ENCODE peak calls at places on chromosome 22, in five cellular contexts. H is GM23338; J is tibial artery; X is HCT116; P is CD4-positive, alpha-beta memory T cell. F is an unnamed sample.

GRCh38 chr22:45868586-45869443 is 108.1 kb downstream of the WNT7B start:
- DNase-seq in X (no peak), P (no peak), J (peak), H (no peak), F (no peak)

GRCh38 chr22:45036154-45036553 is 26.3 kb upstream of the PHF21B start:
- DNase-seq in X (no peak), P (no peak), J (no peak), H (no peak), F (no peak)

GRCh38 chr22:32765117-32765618 is 36.3 kb upstream of the TIMP3 start:
- DNase-seq in X (no peak), J (no peak), H (no peak), P (no peak), F (no peak)

GRCh38 chr22:32852346-32853251 is 51.1 kb downstream of the TIMP3 start:
- DNase-seq in J (peak), H (no peak), P (no peak), X (no peak), F (peak)

GRCh38 chr22:47210686-47211085 is 448.2 kb downstream of the TBC1D22A start:
- DNase-seq in J (peak), X (no peak), H (no peak), P (no peak), F (no peak)

GRCh38 chr22:16824718-16825687 is at the start of gene XKR3:
- DNase-seq in H (peak), X (no peak), J (no peak), P (no peak), F (no peak)

GRCh38 chr22:25130462-25130861 is 69.2 kb upstream of the CRYBB3 start:
- DNase-seq in X (no peak), H (no peak), P (no peak), J (no peak), F (no peak)

GRCh38 chr22:24428751-24429410 is 1.5 kb downstream of the ADORA2A start:
- DNase-seq in J (no peak), X (no peak), H (no peak), P (no peak), F (no peak)

GRCh38 chr22:44024288-44024908 is at the start of gene PARVB:
- DNase-seq in J (no peak), P (no peak), H (peak), X (no peak), F (no peak)

GRCh38 chr22:48227341-48228018 is 1465.0 kb downstream of the TBC1D22A start:
- DNase-seq in P (no peak), J (no peak), H (no peak), X (no peak), F (no peak)

GRCh38 chr22:30628491-30628890 is 7.1 kb upstream of the SLC35E4 start:
- DNase-seq in P (no peak), X (no peak), H (no peak), J (no peak), F (no peak)

GRCh38 chr22:24444729-24445466 is 17.5 kb downstream of the ADORA2A start:
- DNase-seq in J (peak), P (no peak), X (no peak), H (no peak), F (no peak)

GRCh38 chr22:22156348-22156715 is 88.3 kb upstream of the VPREB1 start:
- DNase-seq in P (no peak), H (no peak), X (no peak), J (no peak), F (no peak)

GRCh38 chr22:39598017-39598965 is 27.7 kb downstream of the CACNA1I start:
- DNase-seq in X (peak), H (peak), P (peak), J (no peak), F (no peak)

GRCh38 chr22:22773427-22773826 is 114.2 kb upstream of the IGLL5 start:
- DNase-seq in P (no peak), X (no peak), H (no peak), J (no peak), F (no peak)

GRCh38 chr22:43375951-43376455 is 32.8 kb upstream of the SCUBE1 start:
- DNase-seq in J (no peak), H (no peak), X (no peak), P (no peak), F (no peak)

GRCh38 chr22:42343136-42343484 is 72.7 kb upstream of the TCF20 start:
- DNase-seq in H (peak), X (no peak), J (no peak), P (no peak), F (no peak)

GRCh38 chr22:42905702-42906183 is 48.7 kb upstream of the ARFGAP3 start:
- DNase-seq in J (peak), P (no peak), H (no peak), X (no peak), F (peak)

GRCh38 chr22:46802608-46803027 is 40.2 kb downstream of the TBC1D22A start:
- DNase-seq in H (no peak), P (no peak), X (no peak), J (peak), F (no peak)

GRCh38 chr22:42261266-42261665 is 9.2 kb downstream of the TCF20 start:
- DNase-seq in P (no peak), X (no peak), J (no peak), H (no peak), F (no peak)

GRCh38 chr22:43001271-43002197 is 13.4 kb downstream of the PACSIN2 start:
- DNase-seq in P (no peak), J (no peak), X (no peak), H (no peak), F (no peak)

GRCh38 chr22:37197451-37198289 is 9.6 kb upstream of the C1QTNF6 start:
- DNase-seq in X (peak), H (no peak), J (peak), P (no peak), F (peak)

GRCh38 chr22:24060375-24060788 is 49.3 kb downstream of the CABIN1 start:
- DNase-seq in J (no peak), H (no peak), X (no peak), P (no peak), F (no peak)

GRCh38 chr22:46985507-46985882 is 223.0 kb downstream of the TBC1D22A start:
- DNase-seq in P (no peak), J (no peak), X (no peak), H (no peak), F (no peak)

GRCh38 chr22:25362215-25362882 is 142.9 kb downstream of the CRYBB2 start:
- DNase-seq in P (peak), H (peak), X (peak), J (peak), F (no peak)

GRCh38 chr22:24398409-24398808 is 29.0 kb upstream of the ADORA2A start:
- DNase-seq in X (no peak), P (no peak), H (no peak), J (no peak), F (no peak)

GRCh38 chr22:37089451-37089850 is 20.1 kb downstream of the TMPRSS6 start:
- DNase-seq in J (no peak), X (no peak), H (no peak), P (no peak), F (no peak)

GRCh38 chr22:24208012-24208749 is 26.9 kb downstream of the SUSD2 start:
- DNase-seq in P (no peak), X (peak), H (no peak), J (peak), F (peak)

GRCh38 chr22:24005201-24005600 is at the start of gene GSTT4:
- DNase-seq in J (peak), X (no peak), H (no peak), P (no peak), F (no peak)

GRCh38 chr22:30810105-30810504 is 115.4 kb downstream of the OSBP2 start:
- DNase-seq in H (no peak), J (no peak), P (no peak), X (no peak), F (no peak)

GRCh38 chr22:22168190-22168940 is 76.2 kb upstream of the VPREB1 start:
- DNase-seq in H (peak), P (peak), X (peak), J (no peak), F (no peak)

GRCh38 chr22:45233827-45234226 is 6.9 kb downstream of the KIAA0930 start:
- DNase-seq in H (no peak), J (no peak), P (no peak), X (no peak), F (no peak)

GRCh38 chr22:38481871-38482332 is 14.0 kb downstream of the KDELR3 start:
- DNase-seq in P (no peak), J (no peak), X (no peak), H (no peak), F (no peak)
- H3K27ac ChIP-seq in P (no peak), J (no peak), X (no peak), H (peak), F (no peak)

GRCh38 chr22:29346659-29347058 is 31.2 kb upstream of the RASL10A start:
- DNase-seq in J (no peak), P (no peak), H (no peak), X (no peak), F (peak)
- H3K27ac ChIP-seq in J (no peak), P (no peak), H (no peak), X (no peak), F (peak)

GRCh38 chr22:17964647-17965046 is 59.7 kb downstream of the MICAL3 start:
- DNase-seq in X (no peak), J (no peak), P (no peak), H (no peak), F (no peak)
- H3K27ac ChIP-seq in X (no peak), J (no peak), P (no peak), H (peak), F (no peak)

GRCh38 chr22:35426801-35427140 is 26.8 kb downstream of the MCM5 start:
- DNase-seq in P (no peak), J (no peak), X (no peak), H (no peak), F (no peak)

GRCh38 chr22:35432226-35432905 is 32.4 kb downstream of the MCM5 start:
- DNase-seq in J (no peak), H (no peak), X (no peak), P (no peak), F (no peak)

GRCh38 chr22:35434061-35434750 is 34.3 kb downstream of the MCM5 start:
- DNase-seq in P (no peak), H (no peak), J (no peak), X (no peak), F (no peak)

GRCh38 chr22:35431483-35432205 is 31.7 kb downstream of the MCM5 start:
- DNase-seq in H (no peak), X (no peak), J (no peak), P (no peak), F (no peak)

DNA sequence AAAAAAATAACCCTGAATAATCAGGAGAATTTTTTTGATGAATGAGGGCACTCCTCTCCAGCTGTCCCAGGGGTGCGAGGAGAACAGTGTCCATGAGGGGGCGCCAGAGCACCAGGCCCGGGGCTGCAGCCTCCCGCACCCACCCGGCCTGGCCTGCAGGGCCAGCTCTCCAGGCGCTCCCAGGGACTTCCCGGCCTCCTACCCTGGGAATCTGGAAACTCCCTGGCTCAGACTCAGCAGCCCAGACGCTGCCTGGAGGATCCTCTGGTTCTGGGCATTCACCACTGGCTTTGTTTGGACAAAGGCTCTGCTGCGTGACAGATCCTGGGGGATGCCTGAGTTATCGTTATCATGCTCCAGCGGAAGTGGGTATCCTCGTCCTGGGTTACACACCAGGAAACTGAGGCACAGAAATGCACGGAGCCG is 31.0 kb downstream of the MCM5 start:
- DNase-seq in X (peak), P (peak), H (peak), J (peak), F (peak)
- H3K27ac ChIP-seq in X (peak), P (no peak), H (no peak), J (no peak), F (peak)

GRCh38 chr22:20244744-20245576 is 23.2 kb downstream of the RTN4R start:
- DNase-seq in X (no peak), P (peak), H (no peak), J (no peak), F (no peak)
- H3K27ac ChIP-seq in X (no peak), P (peak), H (no peak), J (no peak), F (no peak)

GRCh38 chr22:19851291-19852176 is 3.1 kb downstream of the GNB1L start:
- DNase-seq in J (no peak), X (no peak), P (no peak), H (no peak), F (no peak)

GRCh38 chr22:19848298-19849224 is 6.1 kb downstream of the GNB1L start:
- DNase-seq in H (no peak), P (no peak), X (peak), J (no peak), F (peak)

GRCh38 chr22:19852177-19852781 is 2.4 kb downstream of the GNB1L start:
- DNase-seq in J (no peak), X (no peak), P (no peak), H (no peak), F (no peak)

GRCh38 chr22:19850482-19851109 is 4.1 kb downstream of the GNB1L start:
- DNase-seq in P (no peak), H (no peak), X (no peak), J (no peak), F (no peak)

GRCh38 chr22:19849800-19850481 is 4.7 kb downstream of the GNB1L start:
- DNase-seq in P (no peak), H (no peak), X (peak), J (no peak), F (no peak)
- H3K27ac ChIP-seq in P (no peak), H (no peak), X (peak), J (no peak), F (peak)

DNA sequence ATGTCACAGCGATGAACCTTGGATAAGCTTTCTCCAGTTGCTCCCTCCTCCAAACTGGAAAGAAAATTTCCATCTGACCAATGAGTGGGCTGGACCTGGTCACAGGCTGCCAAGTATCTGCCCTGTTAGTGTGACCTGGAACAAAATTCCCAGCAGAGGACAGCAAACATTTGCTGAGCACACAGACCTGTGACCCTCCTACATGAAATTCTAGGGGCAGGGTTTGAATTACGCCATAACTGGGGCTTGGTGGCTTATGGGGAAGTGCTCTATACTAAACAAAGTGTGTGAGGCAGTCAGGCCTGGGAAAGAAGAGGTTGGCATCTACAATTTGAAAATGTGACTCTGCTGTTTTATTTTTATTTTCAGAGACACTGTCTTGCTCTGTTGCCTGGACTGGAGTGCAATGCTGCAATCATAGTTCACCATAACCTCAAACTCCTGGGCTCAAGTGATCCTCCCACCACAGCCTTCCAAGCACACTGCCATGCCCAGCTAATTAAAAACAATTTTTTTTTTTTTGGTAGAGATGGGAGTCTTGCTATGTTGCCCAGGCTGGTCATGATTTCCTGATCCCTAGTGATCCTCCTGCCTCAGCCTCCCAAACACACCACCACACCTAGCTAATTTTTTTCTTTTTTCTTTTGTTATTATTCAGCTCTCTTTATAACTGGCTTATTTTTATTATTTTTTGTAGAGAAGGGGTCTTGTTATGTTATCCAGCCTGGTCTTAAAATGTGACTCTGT is 13.6 kb upstream of the XBP1 start:
- DNase-seq in X (no peak), P (no peak), H (no peak), J (peak), F (peak)
- H3K27ac ChIP-seq in X (no peak), P (no peak), H (no peak), J (peak), F (peak)

GRCh38 chr22:49964136-49964492 is 3.5 kb downstream of the PIM3 start:
- DNase-seq in J (peak), X (no peak), P (peak), H (no peak), F (peak)
- H3K27ac ChIP-seq in J (peak), X (peak), P (peak), H (no peak), F (peak)

GRCh38 chr22:49243965-49244364 is 583.7 kb downstream of the BRD1 start:
- DNase-seq in X (no peak), H (no peak), P (no peak), J (peak), F (no peak)
- H3K27ac ChIP-seq in X (no peak), H (no peak), P (no peak), J (no peak), F (no peak)

F was measured in gastrocnemius medialis.